ENCODE peak calls at places on chromosomes 7 and 10, in ten cellular contexts. One of them, this sample, is unnamed. For H3K9me3, the result is how much of the 10 kb centered on the place peaks cover.

GRCh38 chr10:72248477-72249151 is 25.1 kb upstream of the DDIT4 start:
- DNase-seq in CD4-positive, CD25-positive, alpha-beta regulatory T cell: peak
- DNase-seq in lung: peak
- DNase-seq in transverse colon: peak
- DNase-seq in AG04450: no peak
- DNase-seq in kidney: peak
- DNase-seq in effector memory CD4-positive, alpha-beta T cell: peak
- DNase-seq in Peyer's patch: peak
- DNase-seq in H9: peak
- DNase-seq in upper lobe of left lung: peak
- DNase-seq in this sample: peak

GRCh38 chr10:26938578-26938977 is 77.8 kb upstream of the ABI1 start:
- DNase-seq in CD4-positive, CD25-positive, alpha-beta regulatory T cell: no peak
- DNase-seq in lung: no peak
- DNase-seq in transverse colon: no peak
- DNase-seq in AG04450: no peak
- DNase-seq in kidney: no peak
- DNase-seq in effector memory CD4-positive, alpha-beta T cell: no peak
- DNase-seq in Peyer's patch: no peak
- DNase-seq in H9: peak
- DNase-seq in upper lobe of left lung: no peak
- DNase-seq in this sample: no peak

GRCh38 chr7:27459729-27460048 is 203.0 kb downstream of the HIBADH start:
- DNase-seq in CD4-positive, CD25-positive, alpha-beta regulatory T cell: no peak
- DNase-seq in lung: no peak
- DNase-seq in transverse colon: no peak
- DNase-seq in AG04450: no peak
- DNase-seq in kidney: no peak
- DNase-seq in effector memory CD4-positive, alpha-beta T cell: no peak
- DNase-seq in Peyer's patch: no peak
- DNase-seq in H9: no peak
- DNase-seq in upper lobe of left lung: no peak
- DNase-seq in this sample: no peak

GRCh38 chr10:69239816-69240434 is 19.8 kb downstream of the HKDC1 start:
- DNase-seq in CD4-positive, CD25-positive, alpha-beta regulatory T cell: no peak
- DNase-seq in lung: no peak
- DNase-seq in transverse colon: no peak
- DNase-seq in AG04450: no peak
- DNase-seq in kidney: no peak
- DNase-seq in effector memory CD4-positive, alpha-beta T cell: no peak
- DNase-seq in Peyer's patch: no peak
- DNase-seq in H9: no peak
- DNase-seq in upper lobe of left lung: no peak
- DNase-seq in this sample: no peak

GRCh38 chr7:55348502-55348901 is 16.6 kb upstream of the LANCL2 start:
- DNase-seq in CD4-positive, CD25-positive, alpha-beta regulatory T cell: no peak
- DNase-seq in lung: no peak
- DNase-seq in transverse colon: no peak
- DNase-seq in AG04450: no peak
- DNase-seq in kidney: no peak
- DNase-seq in effector memory CD4-positive, alpha-beta T cell: no peak
- DNase-seq in Peyer's patch: no peak
- DNase-seq in H9: no peak
- DNase-seq in upper lobe of left lung: no peak
- DNase-seq in this sample: peak

GRCh38 chr10:7706534-7707073 is 3.5 kb downstream of the ITIH2 start:
- DNase-seq in CD4-positive, CD25-positive, alpha-beta regulatory T cell: no peak
- DNase-seq in lung: no peak
- DNase-seq in transverse colon: no peak
- DNase-seq in AG04450: no peak
- DNase-seq in kidney: no peak
- DNase-seq in effector memory CD4-positive, alpha-beta T cell: no peak
- DNase-seq in Peyer's patch: no peak
- DNase-seq in H9: no peak
- DNase-seq in upper lobe of left lung: no peak
- DNase-seq in this sample: no peak

GRCh38 chr7:130141161-130141857 is 63.9 kb downstream of the TMEM209 start:
- DNase-seq in CD4-positive, CD25-positive, alpha-beta regulatory T cell: peak
- DNase-seq in lung: peak
- DNase-seq in transverse colon: peak
- DNase-seq in AG04450: peak
- DNase-seq in kidney: peak
- DNase-seq in effector memory CD4-positive, alpha-beta T cell: peak
- DNase-seq in Peyer's patch: peak
- DNase-seq in H9: peak
- DNase-seq in upper lobe of left lung: peak
- DNase-seq in this sample: no peak

GRCh38 chr7:139426258-139427028 is 57.0 kb downstream of the KLRG2 start:
- DNase-seq in CD4-positive, CD25-positive, alpha-beta regulatory T cell: no peak
- DNase-seq in lung: no peak
- DNase-seq in transverse colon: no peak
- DNase-seq in AG04450: no peak
- DNase-seq in kidney: no peak
- DNase-seq in effector memory CD4-positive, alpha-beta T cell: no peak
- DNase-seq in Peyer's patch: no peak
- DNase-seq in H9: no peak
- DNase-seq in upper lobe of left lung: no peak
- DNase-seq in this sample: no peak

GRCh38 chr7:79936281-79936983 is 198.2 kb upstream of the GNAI1 start:
- DNase-seq in CD4-positive, CD25-positive, alpha-beta regulatory T cell: no peak
- DNase-seq in lung: no peak
- DNase-seq in transverse colon: no peak
- DNase-seq in AG04450: no peak
- DNase-seq in kidney: no peak
- DNase-seq in effector memory CD4-positive, alpha-beta T cell: no peak
- DNase-seq in Peyer's patch: no peak
- DNase-seq in H9: no peak
- DNase-seq in upper lobe of left lung: no peak
- DNase-seq in this sample: no peak

GRCh38 chr7:158110661-158111555 is 476.7 kb downstream of the PTPRN2 start:
- DNase-seq in CD4-positive, CD25-positive, alpha-beta regulatory T cell: no peak
- DNase-seq in lung: no peak
- DNase-seq in transverse colon: no peak
- DNase-seq in AG04450: no peak
- DNase-seq in kidney: no peak
- DNase-seq in effector memory CD4-positive, alpha-beta T cell: no peak
- DNase-seq in Peyer's patch: no peak
- DNase-seq in H9: peak
- DNase-seq in upper lobe of left lung: peak
- DNase-seq in this sample: peak
- H3K9me3 ChIP-seq in CD4-positive, CD25-positive, alpha-beta regulatory T cell: under half
- H3K9me3 ChIP-seq in lung: under half
- H3K9me3 ChIP-seq in transverse colon: under half
- H3K9me3 ChIP-seq in AG04450: half or more
- H3K9me3 ChIP-seq in kidney: under half
- H3K9me3 ChIP-seq in effector memory CD4-positive, alpha-beta T cell: under half
- H3K9me3 ChIP-seq in Peyer's patch: under half
- H3K9me3 ChIP-seq in H9: under half
- H3K9me3 ChIP-seq in upper lobe of left lung: under half
- H3K9me3 ChIP-seq in this sample: under half

GRCh38 chr7:147711429-147711828 is 879.1 kb upstream of the C7orf33 start:
- DNase-seq in CD4-positive, CD25-positive, alpha-beta regulatory T cell: no peak
- DNase-seq in lung: no peak
- DNase-seq in transverse colon: no peak
- DNase-seq in AG04450: no peak
- DNase-seq in kidney: no peak
- DNase-seq in effector memory CD4-positive, alpha-beta T cell: no peak
- DNase-seq in Peyer's patch: no peak
- DNase-seq in H9: no peak
- DNase-seq in upper lobe of left lung: no peak
- DNase-seq in this sample: peak

GRCh38 chr7:147707926-147708325 is 882.6 kb upstream of the C7orf33 start:
- DNase-seq in CD4-positive, CD25-positive, alpha-beta regulatory T cell: no peak
- DNase-seq in lung: no peak
- DNase-seq in transverse colon: no peak
- DNase-seq in AG04450: no peak
- DNase-seq in kidney: no peak
- DNase-seq in effector memory CD4-positive, alpha-beta T cell: no peak
- DNase-seq in Peyer's patch: no peak
- DNase-seq in H9: no peak
- DNase-seq in upper lobe of left lung: no peak
- DNase-seq in this sample: peak

DNA sequence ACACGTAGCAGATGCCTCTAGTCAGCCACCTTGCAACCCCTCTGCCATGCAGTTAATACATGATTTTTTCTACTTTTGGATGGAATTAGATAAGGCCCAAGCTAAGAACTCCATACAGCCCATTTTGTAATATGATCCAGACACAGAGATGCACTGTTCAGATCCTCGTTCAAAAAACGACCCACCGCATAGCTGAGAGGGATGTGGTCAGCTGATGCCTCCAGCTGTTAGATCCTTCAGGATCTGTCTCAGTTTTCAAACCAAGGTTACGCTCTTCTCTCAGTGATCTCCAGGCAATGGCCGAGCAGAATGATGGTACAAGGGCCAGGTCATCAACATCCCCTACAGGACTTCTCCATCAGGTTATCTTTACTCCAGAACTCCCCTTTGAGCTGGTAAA is 881.7 kb upstream of the C7orf33 start:
- DNase-seq in CD4-positive, CD25-positive, alpha-beta regulatory T cell: no peak
- DNase-seq in lung: no peak
- DNase-seq in transverse colon: no peak
- DNase-seq in AG04450: no peak
- DNase-seq in kidney: no peak
- DNase-seq in effector memory CD4-positive, alpha-beta T cell: no peak
- DNase-seq in Peyer's patch: no peak
- DNase-seq in H9: no peak
- DNase-seq in upper lobe of left lung: no peak
- DNase-seq in this sample: peak
- H3K9me3 ChIP-seq in CD4-positive, CD25-positive, alpha-beta regulatory T cell: under half
- H3K9me3 ChIP-seq in lung: under half
- H3K9me3 ChIP-seq in transverse colon: under half
- H3K9me3 ChIP-seq in AG04450: under half
- H3K9me3 ChIP-seq in kidney: under half
- H3K9me3 ChIP-seq in effector memory CD4-positive, alpha-beta T cell: under half
- H3K9me3 ChIP-seq in Peyer's patch: under half
- H3K9me3 ChIP-seq in H9: under half
- H3K9me3 ChIP-seq in upper lobe of left lung: under half
- H3K9me3 ChIP-seq in this sample: under half

GRCh38 chr10:131159771-131160170 is 151.8 kb downstream of the TCERG1L start:
- DNase-seq in CD4-positive, CD25-positive, alpha-beta regulatory T cell: no peak
- DNase-seq in lung: no peak
- DNase-seq in transverse colon: no peak
- DNase-seq in AG04450: no peak
- DNase-seq in kidney: no peak
- DNase-seq in effector memory CD4-positive, alpha-beta T cell: no peak
- DNase-seq in Peyer's patch: no peak
- DNase-seq in H9: no peak
- DNase-seq in upper lobe of left lung: no peak
- DNase-seq in this sample: no peak
- H3K9me3 ChIP-seq in CD4-positive, CD25-positive, alpha-beta regulatory T cell: under half
- H3K9me3 ChIP-seq in lung: under half
- H3K9me3 ChIP-seq in transverse colon: under half
- H3K9me3 ChIP-seq in AG04450: half or more
- H3K9me3 ChIP-seq in kidney: under half
- H3K9me3 ChIP-seq in effector memory CD4-positive, alpha-beta T cell: under half
- H3K9me3 ChIP-seq in Peyer's patch: under half
- H3K9me3 ChIP-seq in H9: under half
- H3K9me3 ChIP-seq in upper lobe of left lung: under half
- H3K9me3 ChIP-seq in this sample: under half

GRCh38 chr7:157873181-157873580 is 536.4 kb downstream of the DNAJB6 start:
- DNase-seq in CD4-positive, CD25-positive, alpha-beta regulatory T cell: no peak
- DNase-seq in lung: no peak
- DNase-seq in transverse colon: no peak
- DNase-seq in AG04450: no peak
- DNase-seq in kidney: peak
- DNase-seq in effector memory CD4-positive, alpha-beta T cell: no peak
- DNase-seq in Peyer's patch: no peak
- DNase-seq in H9: no peak
- DNase-seq in upper lobe of left lung: no peak
- DNase-seq in this sample: no peak
- H3K9me3 ChIP-seq in CD4-positive, CD25-positive, alpha-beta regulatory T cell: under half
- H3K9me3 ChIP-seq in lung: under half
- H3K9me3 ChIP-seq in transverse colon: under half
- H3K9me3 ChIP-seq in AG04450: half or more
- H3K9me3 ChIP-seq in kidney: under half
- H3K9me3 ChIP-seq in effector memory CD4-positive, alpha-beta T cell: under half
- H3K9me3 ChIP-seq in Peyer's patch: under half
- H3K9me3 ChIP-seq in H9: under half
- H3K9me3 ChIP-seq in upper lobe of left lung: under half
- H3K9me3 ChIP-seq in this sample: under half

DNA sequence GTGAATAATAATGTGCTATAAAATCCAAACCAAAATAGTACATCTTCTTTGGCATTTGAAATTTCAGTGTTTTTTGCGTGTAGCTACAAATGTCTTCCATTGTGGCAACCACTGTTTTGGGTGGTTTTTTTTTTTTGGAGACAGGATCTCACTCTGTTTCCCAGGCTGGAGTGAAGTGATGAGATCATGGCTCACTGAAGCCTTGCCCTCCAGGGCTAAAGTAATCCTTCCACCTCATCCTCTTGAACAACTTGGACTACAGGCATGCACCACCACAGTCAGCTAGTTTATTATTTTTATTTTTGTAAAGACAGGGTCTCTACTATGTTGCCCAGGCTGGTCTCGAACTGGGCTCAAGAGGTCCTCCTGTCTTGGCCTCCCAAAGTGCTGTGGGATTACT is 455.1 kb downstream of the AUTS2 start:
- DNase-seq in CD4-positive, CD25-positive, alpha-beta regulatory T cell: no peak
- DNase-seq in lung: no peak
- DNase-seq in transverse colon: no peak
- DNase-seq in AG04450: no peak
- DNase-seq in kidney: no peak
- DNase-seq in effector memory CD4-positive, alpha-beta T cell: no peak
- DNase-seq in Peyer's patch: no peak
- DNase-seq in H9: no peak
- DNase-seq in upper lobe of left lung: no peak
- DNase-seq in this sample: peak
- H3K9me3 ChIP-seq in CD4-positive, CD25-positive, alpha-beta regulatory T cell: under half
- H3K9me3 ChIP-seq in lung: under half
- H3K9me3 ChIP-seq in transverse colon: under half
- H3K9me3 ChIP-seq in AG04450: under half
- H3K9me3 ChIP-seq in kidney: under half
- H3K9me3 ChIP-seq in effector memory CD4-positive, alpha-beta T cell: under half
- H3K9me3 ChIP-seq in Peyer's patch: under half
- H3K9me3 ChIP-seq in H9: under half
- H3K9me3 ChIP-seq in upper lobe of left lung: under half
- H3K9me3 ChIP-seq in this sample: under half

GRCh38 chr10:34097682-34098081 is 717.4 kb downstream of the PARD3 start:
- DNase-seq in CD4-positive, CD25-positive, alpha-beta regulatory T cell: no peak
- DNase-seq in lung: no peak
- DNase-seq in transverse colon: no peak
- DNase-seq in AG04450: no peak
- DNase-seq in kidney: no peak
- DNase-seq in effector memory CD4-positive, alpha-beta T cell: no peak
- DNase-seq in Peyer's patch: no peak
- DNase-seq in H9: no peak
- DNase-seq in upper lobe of left lung: no peak
- DNase-seq in this sample: no peak
- H3K9me3 ChIP-seq in CD4-positive, CD25-positive, alpha-beta regulatory T cell: under half
- H3K9me3 ChIP-seq in lung: under half
- H3K9me3 ChIP-seq in transverse colon: under half
- H3K9me3 ChIP-seq in AG04450: under half
- H3K9me3 ChIP-seq in kidney: under half
- H3K9me3 ChIP-seq in effector memory CD4-positive, alpha-beta T cell: under half
- H3K9me3 ChIP-seq in Peyer's patch: under half
- H3K9me3 ChIP-seq in H9: under half
- H3K9me3 ChIP-seq in upper lobe of left lung: under half
- H3K9me3 ChIP-seq in this sample: under half

GRCh38 chr10:37760817-37761216 is 96.6 kb downstream of the ZNF248 start:
- DNase-seq in CD4-positive, CD25-positive, alpha-beta regulatory T cell: no peak
- DNase-seq in lung: no peak
- DNase-seq in transverse colon: no peak
- DNase-seq in AG04450: no peak
- DNase-seq in kidney: no peak
- DNase-seq in effector memory CD4-positive, alpha-beta T cell: no peak
- DNase-seq in Peyer's patch: no peak
- DNase-seq in H9: no peak
- DNase-seq in upper lobe of left lung: no peak
- DNase-seq in this sample: no peak
- H3K9me3 ChIP-seq in CD4-positive, CD25-positive, alpha-beta regulatory T cell: under half
- H3K9me3 ChIP-seq in lung: under half
- H3K9me3 ChIP-seq in transverse colon: under half
- H3K9me3 ChIP-seq in AG04450: under half
- H3K9me3 ChIP-seq in kidney: under half
- H3K9me3 ChIP-seq in effector memory CD4-positive, alpha-beta T cell: under half
- H3K9me3 ChIP-seq in Peyer's patch: under half
- H3K9me3 ChIP-seq in H9: half or more
- H3K9me3 ChIP-seq in upper lobe of left lung: under half
- H3K9me3 ChIP-seq in this sample: under half